ENCODE peak calls at places on chromosomes 2 and 18, in five cellular contexts. One of them, this sample, is unnamed.

GRCh38 chr18:36143391-36143790 is 13.7 kb downstream of the ELP2 start:
- DNase-seq in aorta: no peak
- DNase-seq in kidney: no peak
- DNase-seq in left ventricle myocardium inferior: no peak
- DNase-seq in body of pancreas: no peak
- DNase-seq in this sample: no peak

GRCh38 chr18:67980241-67980640 is 463.7 kb upstream of the DSEL start:
- DNase-seq in aorta: no peak
- DNase-seq in kidney: no peak
- DNase-seq in left ventricle myocardium inferior: no peak
- DNase-seq in body of pancreas: no peak
- DNase-seq in this sample: no peak

GRCh38 chr2:218368621-218369153 is 12.0 kb downstream of the CATIP start:
- DNase-seq in aorta: peak; percentile 56
- DNase-seq in kidney: peak; percentile 77
- DNase-seq in left ventricle myocardium inferior: no peak
- DNase-seq in body of pancreas: no peak
- DNase-seq in this sample: peak; percentile 72

GRCh38 chr18:74544898-74545297 is 10.6 kb downstream of the CNDP1 start:
- DNase-seq in aorta: no peak
- DNase-seq in kidney: no peak
- DNase-seq in left ventricle myocardium inferior: peak; percentile 42
- DNase-seq in body of pancreas: no peak
- DNase-seq in this sample: no peak

GRCh38 chr2:25419678-25420242 is 78.0 kb upstream of the DNMT3A start:
- DNase-seq in aorta: no peak
- DNase-seq in kidney: no peak
- DNase-seq in left ventricle myocardium inferior: no peak
- DNase-seq in body of pancreas: no peak
- DNase-seq in this sample: no peak

GRCh38 chr2:15772681-15773080 is 167.7 kb upstream of the MYCN start:
- DNase-seq in aorta: no peak
- DNase-seq in kidney: no peak
- DNase-seq in left ventricle myocardium inferior: no peak
- DNase-seq in body of pancreas: no peak
- DNase-seq in this sample: no peak

GRCh38 chr2:189613650-189614420 is 33.2 kb upstream of the SLC40A1 start:
- DNase-seq in aorta: peak; percentile 53
- DNase-seq in kidney: no peak
- DNase-seq in left ventricle myocardium inferior: no peak
- DNase-seq in body of pancreas: no peak
- DNase-seq in this sample: no peak

GRCh38 chr2:54461251-54461650 is 5.1 kb downstream of the SPTBN1 start:
- DNase-seq in aorta: no peak
- DNase-seq in kidney: no peak
- DNase-seq in left ventricle myocardium inferior: no peak
- DNase-seq in body of pancreas: no peak
- DNase-seq in this sample: no peak

GRCh38 chr18:55477537-55478300 is 110.3 kb downstream of the TCF4 start:
- DNase-seq in aorta: peak; percentile 53
- DNase-seq in kidney: no peak
- DNase-seq in left ventricle myocardium inferior: no peak
- DNase-seq in body of pancreas: no peak
- DNase-seq in this sample: no peak

GRCh38 chr2:37665038-37665437 is 6.4 kb downstream of the CDC42EP3 start:
- DNase-seq in aorta: no peak
- DNase-seq in kidney: no peak
- DNase-seq in left ventricle myocardium inferior: no peak
- DNase-seq in body of pancreas: no peak
- DNase-seq in this sample: no peak

GRCh38 chr2:205685314-205686230 is 3.3 kb downstream of the NRP2 start:
- DNase-seq in aorta: peak; percentile 72
- DNase-seq in kidney: peak; percentile 85
- DNase-seq in left ventricle myocardium inferior: no peak
- DNase-seq in body of pancreas: no peak
- DNase-seq in this sample: peak; percentile 79

GRCh38 chr2:207223051-207223450 is 57.3 kb upstream of the KLF7 start:
- DNase-seq in aorta: no peak
- DNase-seq in kidney: no peak
- DNase-seq in left ventricle myocardium inferior: no peak
- DNase-seq in body of pancreas: no peak
- DNase-seq in this sample: no peak

GRCh38 chr18:34704823-34705222 is 5.3 kb upstream of the DTNA start:
- DNase-seq in aorta: no peak
- DNase-seq in kidney: no peak
- DNase-seq in left ventricle myocardium inferior: no peak
- DNase-seq in body of pancreas: no peak
- DNase-seq in this sample: no peak

GRCh38 chr2:7593286-7593685 is 676.1 kb downstream of the RNF144A start:
- DNase-seq in aorta: no peak
- DNase-seq in kidney: no peak
- DNase-seq in left ventricle myocardium inferior: no peak
- DNase-seq in body of pancreas: no peak
- DNase-seq in this sample: no peak

GRCh38 chr2:219019436-219019835 is 21.9 kb downstream of the CFAP65 start:
- DNase-seq in aorta: no peak
- DNase-seq in kidney: peak; percentile 57
- DNase-seq in left ventricle myocardium inferior: no peak
- DNase-seq in body of pancreas: no peak
- DNase-seq in this sample: no peak

GRCh38 chr2:9560628-9561027 is 5.0 kb upstream of the ADAM17 start:
- DNase-seq in aorta: no peak
- DNase-seq in kidney: no peak
- DNase-seq in left ventricle myocardium inferior: no peak
- DNase-seq in body of pancreas: no peak
- DNase-seq in this sample: no peak

DNA sequence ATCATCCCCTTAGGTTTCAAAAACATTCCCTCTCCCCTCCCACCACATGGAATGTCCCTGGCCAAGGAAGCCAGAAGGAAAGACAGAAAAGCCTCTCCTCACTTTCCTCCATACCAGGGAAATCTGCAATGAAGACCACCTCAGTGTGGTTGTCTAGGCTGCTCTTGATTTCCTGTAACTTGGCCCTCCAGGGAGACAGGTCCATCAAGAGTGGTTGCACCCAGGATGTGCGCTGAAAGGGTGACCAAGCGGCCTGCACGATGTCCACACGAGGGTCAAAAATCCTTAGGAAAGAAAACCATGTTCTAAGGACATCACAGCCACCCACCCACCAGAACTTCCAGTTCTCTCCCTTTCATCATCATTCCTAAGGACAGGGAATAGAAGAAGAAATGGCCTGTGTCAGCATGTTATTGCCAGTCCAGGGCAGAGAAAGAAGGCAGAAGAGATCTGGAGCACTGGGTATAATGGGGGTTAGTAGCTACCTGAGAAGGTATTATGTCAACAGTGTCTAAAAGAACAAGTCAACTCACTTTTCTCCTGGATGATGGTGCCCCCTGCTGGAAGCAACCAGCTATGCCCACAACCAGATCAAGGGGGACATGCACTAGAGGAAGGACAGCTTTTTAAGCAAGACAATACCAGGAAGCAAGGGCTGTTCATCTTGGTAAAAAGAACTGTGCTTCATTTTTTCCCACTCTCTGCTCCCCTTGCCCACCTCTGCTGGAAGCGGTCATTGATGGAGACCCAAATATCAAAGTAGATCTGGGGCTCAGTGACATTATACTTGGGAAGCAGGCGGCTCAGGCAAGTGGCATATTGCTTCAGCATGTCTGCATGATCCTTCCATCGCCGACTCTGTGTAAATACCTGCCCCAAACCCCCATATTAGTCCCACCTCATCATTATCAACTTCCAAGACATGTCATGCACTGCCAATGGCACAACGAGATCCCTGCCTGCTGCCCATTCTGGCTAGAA is 9.3 kb downstream of the GGCX start:
- DNase-seq in aorta: peak; percentile 84
- DNase-seq in kidney: peak; percentile 87
- DNase-seq in left ventricle myocardium inferior: peak; percentile 79
- DNase-seq in body of pancreas: peak; percentile 92
- DNase-seq in this sample: peak; percentile 82
- H3K36me3 ChIP-seq in aorta: peaks cover 12% of the 10 kb centered on the region
- H3K36me3 ChIP-seq in kidney: peaks cover 25% of the 10 kb centered on the region
- H3K36me3 ChIP-seq in left ventricle myocardium inferior: peaks cover 78% of the 10 kb centered on the region
- H3K36me3 ChIP-seq in body of pancreas: peaks cover 20% of the 10 kb centered on the region
- H3K36me3 ChIP-seq in this sample: peaks cover 92% of the 10 kb centered on the region

GRCh38 chr18:61870151-61870550 is 22.7 kb downstream of the RNF152 start:
- DNase-seq in aorta: no peak
- DNase-seq in kidney: no peak
- DNase-seq in left ventricle myocardium inferior: no peak
- DNase-seq in body of pancreas: no peak
- DNase-seq in this sample: no peak
- H3K4me3 ChIP-seq in aorta: no peak overlapping the region
- H3K4me3 ChIP-seq in kidney: no peak overlapping the region
- H3K4me3 ChIP-seq in left ventricle myocardium inferior: peak overlapping the region; percentile 1
- H3K4me3 ChIP-seq in body of pancreas: no peak overlapping the region
- H3K4me3 ChIP-seq in this sample: no peak overlapping the region

GRCh38 chr18:63783394-63783793 is 8.2 kb downstream of the SERPINB7 start:
- DNase-seq in aorta: no peak
- DNase-seq in kidney: no peak
- DNase-seq in left ventricle myocardium inferior: no peak
- DNase-seq in body of pancreas: no peak
- DNase-seq in this sample: no peak
- H3K4me1 ChIP-seq in aorta: no peaks in the 10 kb centered on the region
- H3K4me1 ChIP-seq in kidney: no peaks in the 10 kb centered on the region
- H3K4me1 ChIP-seq in left ventricle myocardium inferior: no peaks in the 10 kb centered on the region
- H3K4me1 ChIP-seq in body of pancreas: no peaks in the 10 kb centered on the region
- H3K4me1 ChIP-seq in this sample: no peaks in the 10 kb centered on the region

DNA sequence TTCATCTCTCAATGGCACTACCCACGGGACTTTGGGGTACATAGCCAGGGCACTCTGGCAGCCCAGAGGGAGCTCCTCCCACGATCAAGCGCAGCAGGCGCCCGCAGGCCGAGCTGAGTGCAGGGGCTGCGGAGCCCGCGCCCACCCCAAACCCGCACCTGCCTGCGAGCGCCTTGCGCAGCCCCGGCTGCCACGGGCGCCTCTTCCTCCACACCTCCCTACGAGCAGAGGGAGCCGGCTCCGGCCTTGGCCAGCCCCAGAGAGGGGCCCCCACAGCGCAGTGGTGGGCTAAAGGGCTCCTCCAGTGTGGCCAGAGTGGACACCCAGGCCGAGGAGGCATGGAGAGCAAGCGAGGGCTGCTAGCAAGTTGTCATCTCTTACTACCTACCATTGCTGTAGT is 165.2 kb downstream of the UBE2E3 start:
- DNase-seq in aorta: no peak
- DNase-seq in kidney: peak; percentile 71
- DNase-seq in left ventricle myocardium inferior: no peak
- DNase-seq in body of pancreas: no peak
- DNase-seq in this sample: peak; percentile 45
- H3K36me3 ChIP-seq in aorta: no peaks in the 10 kb centered on the region
- H3K36me3 ChIP-seq in kidney: no peaks in the 10 kb centered on the region
- H3K36me3 ChIP-seq in left ventricle myocardium inferior: no peaks in the 10 kb centered on the region
- H3K36me3 ChIP-seq in body of pancreas: no peaks in the 10 kb centered on the region
- H3K36me3 ChIP-seq in this sample: no peaks in the 10 kb centered on the region

GRCh38 chr2:172098287-172098649 is 4.4 kb downstream of the DLX2 start:
- DNase-seq in aorta: no peak
- DNase-seq in kidney: no peak
- DNase-seq in left ventricle myocardium inferior: no peak
- DNase-seq in body of pancreas: no peak
- DNase-seq in this sample: no peak

GRCh38 chr2:172097557-172098131 is 5.1 kb downstream of the DLX2 start:
- DNase-seq in aorta: no peak
- DNase-seq in kidney: no peak
- DNase-seq in left ventricle myocardium inferior: no peak
- DNase-seq in body of pancreas: no peak
- DNase-seq in this sample: no peak

GRCh38 chr2:172099472-172100079 is 3.1 kb downstream of the DLX2 start:
- DNase-seq in aorta: no peak
- DNase-seq in kidney: no peak
- DNase-seq in left ventricle myocardium inferior: no peak
- DNase-seq in body of pancreas: no peak
- DNase-seq in this sample: no peak

GRCh38 chr2:172100080-172101007 is 2.4 kb downstream of the DLX2 start:
- DNase-seq in aorta: no peak
- DNase-seq in kidney: peak; percentile 65
- DNase-seq in left ventricle myocardium inferior: no peak
- DNase-seq in body of pancreas: no peak
- DNase-seq in this sample: no peak

GRCh38 chr2:172098650-172099471 is 3.8 kb downstream of the DLX2 start:
- DNase-seq in aorta: no peak
- DNase-seq in kidney: peak; percentile 73
- DNase-seq in left ventricle myocardium inferior: no peak
- DNase-seq in body of pancreas: no peak
- DNase-seq in this sample: no peak
- H3K4me3 ChIP-seq in aorta: no peak overlapping the region
- H3K4me3 ChIP-seq in kidney: no peak overlapping the region
- H3K4me3 ChIP-seq in left ventricle myocardium inferior: peak overlapping the region; percentile 45
- H3K4me3 ChIP-seq in body of pancreas: no peak overlapping the region
- H3K4me3 ChIP-seq in this sample: peak overlapping the region; percentile 36